ENCODE peak calls at places on chromosomes 13 and 19, in eight cellular contexts. One of them, this sample, is unnamed.

GRCh38 chr19:34118879-34119748 is 53.2 kb upstream of the LSM14A start:
- DNase-seq in GM10248: no peak
- DNase-seq in anterior cingulate cortex: no peak
- DNase-seq in psoas muscle: no peak
- DNase-seq in lung: no peak
- DNase-seq in activated CD8-positive, alpha-beta memory T cell treated with anti-CD3 and anti-CD28 coated beads for 1 hour: no peak
- DNase-seq in activated naive CD4-positive, alpha-beta T cell: no peak
- DNase-seq in WTC11: no peak
- DNase-seq in this sample: no peak

GRCh38 chr19:39352549-39353285 is 10.5 kb downstream of the SAMD4B start:
- DNase-seq in anterior cingulate cortex: no peak
- DNase-seq in WTC11: no peak
- DNase-seq in psoas muscle: no peak
- DNase-seq in lung: no peak
- DNase-seq in activated naive CD4-positive, alpha-beta T cell: no peak
- DNase-seq in GM10248: no peak
- DNase-seq in activated CD8-positive, alpha-beta memory T cell treated with anti-CD3 and anti-CD28 coated beads for 1 hour: no peak
- DNase-seq in this sample: no peak

GRCh38 chr19:39407644-39408391 is 1.2 kb downstream of the ZFP36 start:
- DNase-seq in lung: peak
- DNase-seq in activated naive CD4-positive, alpha-beta T cell: peak
- DNase-seq in activated CD8-positive, alpha-beta memory T cell treated with anti-CD3 and anti-CD28 coated beads for 1 hour: no peak
- DNase-seq in WTC11: no peak
- DNase-seq in GM10248: no peak
- DNase-seq in anterior cingulate cortex: no peak
- DNase-seq in psoas muscle: peak
- DNase-seq in this sample: peak

GRCh38 chr19:46659151-46660007 is 1.6 kb downstream of the DACT3 start:
- DNase-seq in activated CD8-positive, alpha-beta memory T cell treated with anti-CD3 and anti-CD28 coated beads for 1 hour: no peak
- DNase-seq in anterior cingulate cortex: peak
- DNase-seq in activated naive CD4-positive, alpha-beta T cell: no peak
- DNase-seq in psoas muscle: no peak
- DNase-seq in WTC11: peak
- DNase-seq in lung: no peak
- DNase-seq in GM10248: peak
- DNase-seq in this sample: no peak

GRCh38 chr19:8866344-8866743 is 34.2 kb downstream of the MBD3L1 start:
- DNase-seq in anterior cingulate cortex: no peak
- DNase-seq in WTC11: no peak
- DNase-seq in activated naive CD4-positive, alpha-beta T cell: no peak
- DNase-seq in GM10248: no peak
- DNase-seq in psoas muscle: no peak
- DNase-seq in lung: no peak
- DNase-seq in activated CD8-positive, alpha-beta memory T cell treated with anti-CD3 and anti-CD28 coated beads for 1 hour: no peak
- DNase-seq in this sample: no peak

GRCh38 chr13:82647540-82647939 is 1234.7 kb downstream of the SLITRK1 start:
- DNase-seq in anterior cingulate cortex: no peak
- DNase-seq in activated CD8-positive, alpha-beta memory T cell treated with anti-CD3 and anti-CD28 coated beads for 1 hour: no peak
- DNase-seq in lung: no peak
- DNase-seq in GM10248: no peak
- DNase-seq in psoas muscle: no peak
- DNase-seq in WTC11: no peak
- DNase-seq in activated naive CD4-positive, alpha-beta T cell: no peak
- DNase-seq in this sample: no peak

GRCh38 chr13:31670831-31671617 is 68.3 kb upstream of the RXFP2 start:
- DNase-seq in lung: no peak
- DNase-seq in psoas muscle: no peak
- DNase-seq in anterior cingulate cortex: no peak
- DNase-seq in GM10248: no peak
- DNase-seq in activated naive CD4-positive, alpha-beta T cell: no peak
- DNase-seq in activated CD8-positive, alpha-beta memory T cell treated with anti-CD3 and anti-CD28 coated beads for 1 hour: no peak
- DNase-seq in WTC11: no peak
- DNase-seq in this sample: no peak

GRCh38 chr13:106561551-106562170 is 6.3 kb downstream of the ARGLU1 start:
- DNase-seq in lung: no peak
- DNase-seq in psoas muscle: no peak
- DNase-seq in activated CD8-positive, alpha-beta memory T cell treated with anti-CD3 and anti-CD28 coated beads for 1 hour: no peak
- DNase-seq in anterior cingulate cortex: no peak
- DNase-seq in WTC11: no peak
- DNase-seq in activated naive CD4-positive, alpha-beta T cell: no peak
- DNase-seq in GM10248: peak
- DNase-seq in this sample: peak

GRCh38 chr19:12232961-12233360 is 61.7 kb downstream of the ZNF44 start:
- DNase-seq in activated naive CD4-positive, alpha-beta T cell: no peak
- DNase-seq in psoas muscle: no peak
- DNase-seq in lung: no peak
- DNase-seq in activated CD8-positive, alpha-beta memory T cell treated with anti-CD3 and anti-CD28 coated beads for 1 hour: no peak
- DNase-seq in WTC11: no peak
- DNase-seq in anterior cingulate cortex: no peak
- DNase-seq in GM10248: no peak
- DNase-seq in this sample: no peak

GRCh38 chr13:77511552-77511951 is 24.0 kb upstream of the SCEL start:
- DNase-seq in anterior cingulate cortex: no peak
- DNase-seq in lung: no peak
- DNase-seq in activated CD8-positive, alpha-beta memory T cell treated with anti-CD3 and anti-CD28 coated beads for 1 hour: no peak
- DNase-seq in psoas muscle: no peak
- DNase-seq in activated naive CD4-positive, alpha-beta T cell: no peak
- DNase-seq in GM10248: no peak
- DNase-seq in WTC11: no peak
- DNase-seq in this sample: no peak

GRCh38 chr19:18817574-18817973 is 14.2 kb upstream of the UPF1 start:
- DNase-seq in activated naive CD4-positive, alpha-beta T cell: no peak
- DNase-seq in WTC11: no peak
- DNase-seq in psoas muscle: no peak
- DNase-seq in lung: no peak
- DNase-seq in activated CD8-positive, alpha-beta memory T cell treated with anti-CD3 and anti-CD28 coated beads for 1 hour: no peak
- DNase-seq in GM10248: no peak
- DNase-seq in anterior cingulate cortex: no peak
- DNase-seq in this sample: no peak

GRCh38 chr13:51222510-51223283 is 499 bp downstream of the FAM124A start:
- DNase-seq in anterior cingulate cortex: peak
- DNase-seq in activated naive CD4-positive, alpha-beta T cell: no peak
- DNase-seq in psoas muscle: no peak
- DNase-seq in activated CD8-positive, alpha-beta memory T cell treated with anti-CD3 and anti-CD28 coated beads for 1 hour: no peak
- DNase-seq in GM10248: peak
- DNase-seq in lung: no peak
- DNase-seq in WTC11: peak
- DNase-seq in this sample: no peak

GRCh38 chr19:1221141-1221903 is 15.7 kb downstream of the STK11 start:
- DNase-seq in activated CD8-positive, alpha-beta memory T cell treated with anti-CD3 and anti-CD28 coated beads for 1 hour: no peak
- DNase-seq in lung: no peak
- DNase-seq in psoas muscle: peak
- DNase-seq in anterior cingulate cortex: peak
- DNase-seq in GM10248: no peak
- DNase-seq in activated naive CD4-positive, alpha-beta T cell: no peak
- DNase-seq in WTC11: peak
- DNase-seq in this sample: no peak

GRCh38 chr13:100323937-100324336 is 235.0 kb downstream of the PCCA start:
- DNase-seq in lung: no peak
- DNase-seq in GM10248: no peak
- DNase-seq in activated naive CD4-positive, alpha-beta T cell: no peak
- DNase-seq in psoas muscle: no peak
- DNase-seq in WTC11: no peak
- DNase-seq in activated CD8-positive, alpha-beta memory T cell treated with anti-CD3 and anti-CD28 coated beads for 1 hour: no peak
- DNase-seq in anterior cingulate cortex: no peak
- DNase-seq in this sample: no peak

GRCh38 chr13:22561581-22561980 is 619.2 kb upstream of the SGCG start:
- DNase-seq in psoas muscle: no peak
- DNase-seq in lung: no peak
- DNase-seq in activated naive CD4-positive, alpha-beta T cell: no peak
- DNase-seq in GM10248: no peak
- DNase-seq in anterior cingulate cortex: no peak
- DNase-seq in WTC11: no peak
- DNase-seq in activated CD8-positive, alpha-beta memory T cell treated with anti-CD3 and anti-CD28 coated beads for 1 hour: no peak
- DNase-seq in this sample: no peak

GRCh38 chr13:43132911-43133310 is 109.5 kb downstream of the DNAJC15 start:
- DNase-seq in activated CD8-positive, alpha-beta memory T cell treated with anti-CD3 and anti-CD28 coated beads for 1 hour: no peak
- DNase-seq in psoas muscle: no peak
- DNase-seq in GM10248: no peak
- DNase-seq in anterior cingulate cortex: no peak
- DNase-seq in WTC11: no peak
- DNase-seq in activated naive CD4-positive, alpha-beta T cell: no peak
- DNase-seq in lung: no peak
- DNase-seq in this sample: no peak

GRCh38 chr13:111292710-111293485 is 27.5 kb upstream of the TEX29 start:
- DNase-seq in GM10248: no peak
- DNase-seq in lung: no peak
- DNase-seq in activated CD8-positive, alpha-beta memory T cell treated with anti-CD3 and anti-CD28 coated beads for 1 hour: no peak
- DNase-seq in anterior cingulate cortex: no peak
- DNase-seq in WTC11: no peak
- DNase-seq in psoas muscle: no peak
- DNase-seq in activated naive CD4-positive, alpha-beta T cell: no peak
- DNase-seq in this sample: no peak

GRCh38 chr13:42153371-42153770 is 104.9 kb downstream of the DGKH start:
- DNase-seq in lung: no peak
- DNase-seq in psoas muscle: no peak
- DNase-seq in activated CD8-positive, alpha-beta memory T cell treated with anti-CD3 and anti-CD28 coated beads for 1 hour: no peak
- DNase-seq in activated naive CD4-positive, alpha-beta T cell: no peak
- DNase-seq in anterior cingulate cortex: no peak
- DNase-seq in GM10248: no peak
- DNase-seq in WTC11: no peak
- DNase-seq in this sample: no peak

GRCh38 chr13:113948034-113948742 is 25.7 kb downstream of the C13orf46 start:
- DNase-seq in psoas muscle: peak
- DNase-seq in activated naive CD4-positive, alpha-beta T cell: no peak
- DNase-seq in lung: no peak
- DNase-seq in WTC11: no peak
- DNase-seq in anterior cingulate cortex: no peak
- DNase-seq in activated CD8-positive, alpha-beta memory T cell treated with anti-CD3 and anti-CD28 coated beads for 1 hour: no peak
- DNase-seq in GM10248: no peak
- DNase-seq in this sample: no peak

GRCh38 chr13:113735194-113735593 is 23.8 kb upstream of the TMEM255B start:
- DNase-seq in GM10248: no peak
- DNase-seq in activated CD8-positive, alpha-beta memory T cell treated with anti-CD3 and anti-CD28 coated beads for 1 hour: no peak
- DNase-seq in activated naive CD4-positive, alpha-beta T cell: no peak
- DNase-seq in WTC11: no peak
- DNase-seq in lung: no peak
- DNase-seq in psoas muscle: no peak
- DNase-seq in anterior cingulate cortex: no peak
- DNase-seq in this sample: no peak

GRCh38 chr19:55654323-55654832 is 457 bp upstream of the U2AF2 start:
- DNase-seq in activated naive CD4-positive, alpha-beta T cell: peak
- DNase-seq in psoas muscle: peak
- DNase-seq in WTC11: peak
- DNase-seq in anterior cingulate cortex: peak
- DNase-seq in lung: peak
- DNase-seq in GM10248: peak
- DNase-seq in activated CD8-positive, alpha-beta memory T cell treated with anti-CD3 and anti-CD28 coated beads for 1 hour: peak
- DNase-seq in this sample: peak

This sample was measured in activated CD4-positive, alpha-beta T cell treated with anti-CD3 and anti-CD28 coated beads, Interleukin-2, amount 50 U/mL, for 1 hour.